ENCODE peak calls at places on chromosomes 5 and 9, in nine cellular contexts. F is lower lobe of right lung, S is endothelial cell, M is OCI-LY7, U is fibroblast of the aortic adventitia, W is breast epithelium, Y is neural crest cell, Q is HFFc6, I is cardiac muscle cell. K is an unnamed sample.

GRCh38 chr5:96017951-96018350 is 56.3 kb upstream of the ELL2 start:
- DNase-seq in M (no peak), Q (peak), S (no peak), U (peak), I (no peak), Y (no peak), F (no peak), W (no peak), K (no peak)

GRCh38 chr9:94144394-94144793 is 60.1 kb downstream of the PTPDC1 start:
- DNase-seq in F (no peak), S (no peak), I (no peak), U (peak), Q (no peak), M (no peak), W (no peak), Y (no peak), K (no peak)

GRCh38 chr9:6896562-6896961 is 138.8 kb downstream of the KDM4C start:
- DNase-seq in Q (no peak), U (peak), Y (no peak), W (no peak), M (no peak), I (no peak), S (no peak), F (no peak), K (no peak)

GRCh38 chr5:173456751-173457171 is 128.5 kb upstream of the STC2 start:
- DNase-seq in Y (no peak), Q (peak), U (no peak), I (no peak), M (no peak), W (no peak), S (no peak), F (no peak), K (no peak)

GRCh38 chr9:126915846-126916543 is 1.4 kb downstream of the RALGPS1 start:
- DNase-seq in I (no peak), U (no peak), M (no peak), W (no peak), S (no peak), Y (no peak), F (no peak), Q (no peak), K (no peak)

GRCh38 chr5:119751734-119752094 is 122.4 kb downstream of the FAM170A start:
- DNase-seq in Y (no peak), Q (no peak), F (no peak), M (no peak), W (no peak), S (no peak), I (no peak), U (no peak), K (no peak)

GRCh38 chr9:19720374-19720773 is 68.5 kb downstream of the SLC24A2 start:
- DNase-seq in W (no peak), Y (peak), F (no peak), M (no peak), U (peak), I (peak), Q (peak), S (peak), K (no peak)

GRCh38 chr5:141834331-141834730 is 43.9 kb downstream of the PCDH1 start:
- DNase-seq in Y (no peak), S (no peak), M (no peak), Q (no peak), I (no peak), U (peak), W (no peak), F (no peak), K (no peak)

GRCh38 chr9:130886981-130887380 is 9.6 kb downstream of the QRFP start:
- DNase-seq in Y (no peak), F (no peak), M (no peak), U (no peak), I (no peak), S (no peak), W (no peak), Q (no peak), K (no peak)

GRCh38 chr5:166341708-166342329 is 1949.6 kb upstream of the WWC1 start:
- DNase-seq in W (no peak), I (no peak), M (no peak), U (no peak), Y (no peak), S (no peak), F (no peak), Q (no peak), K (no peak)

GRCh38 chr5:111675540-111675939 is 81.5 kb downstream of the NREP start:
- DNase-seq in Q (no peak), I (no peak), W (no peak), U (no peak), F (no peak), M (no peak), Y (no peak), S (no peak), K (no peak)

GRCh38 chr9:75803130-75803529 is 87.3 kb upstream of the PCSK5 start:
- DNase-seq in F (no peak), W (no peak), Y (no peak), Q (peak), I (no peak), M (no peak), U (peak), S (no peak), K (no peak)

GRCh38 chr9:135077497-135078200 is 9.8 kb upstream of the OLFM1 start:
- DNase-seq in F (no peak), U (peak), W (peak), M (no peak), Q (peak), S (peak), Y (peak), I (peak), K (peak)

GRCh38 chr5:10355071-10355889 is 1.8 kb downstream of the MARCHF6 start:
- DNase-seq in S (no peak), Q (peak), W (no peak), M (peak), F (no peak), Y (no peak), I (no peak), U (peak), K (no peak)

GRCh38 chr9:114000063-114000454 is 78.0 kb downstream of the AMBP start:
- DNase-seq in S (no peak), Y (no peak), I (no peak), F (no peak), W (peak), U (no peak), M (no peak), Q (no peak), K (no peak)

GRCh38 chr5:52707626-52708025 is 80.1 kb upstream of the ITGA1 start:
- DNase-seq in Q (no peak), S (no peak), F (no peak), W (no peak), Y (no peak), I (no peak), U (no peak), M (no peak), K (no peak)

GRCh38 chr5:107304671-107305070 is 366.1 kb downstream of the EFNA5 start:
- DNase-seq in Y (no peak), S (no peak), U (no peak), W (no peak), Q (no peak), I (no peak), M (no peak), F (no peak), K (no peak)

GRCh38 chr5:173457482-173457881 is 129.3 kb upstream of the STC2 start:
- DNase-seq in I (no peak), W (no peak), Q (no peak), Y (no peak), S (no peak), F (no peak), M (no peak), U (peak), K (no peak)

GRCh38 chr9:132489536-132489935 is 79.5 kb downstream of the CFAP77 start:
- DNase-seq in Q (no peak), Y (no peak), W (no peak), U (no peak), F (no peak), S (no peak), I (no peak), M (no peak), K (no peak)

GRCh38 chr9:125929846-125930245 is 182.7 kb downstream of the PBX3 start:
- DNase-seq in Q (no peak), Y (no peak), F (no peak), U (no peak), W (no peak), S (no peak), I (no peak), M (no peak), K (no peak)

GRCh38 chr5:61163905-61164304 is 1.6 kb upstream of the SMIM15 start:
- DNase-seq in F (no peak), Q (no peak), S (no peak), W (no peak), Y (no peak), I (no peak), M (no peak), U (no peak), K (no peak)

GRCh38 chr5:135251099-135251498 is 147.9 kb downstream of the MACROH2A1 start:
- DNase-seq in M (no peak), Q (no peak), W (no peak), Y (no peak), U (no peak), I (no peak), F (no peak), S (no peak), K (peak)

GRCh38 chr9:134231330-134231745 is 67.0 kb upstream of the RNU6ATAC start:
- DNase-seq in U (no peak), Y (no peak), F (no peak), M (no peak), W (no peak), Q (no peak), I (no peak), S (no peak), K (no peak)

GRCh38 chr9:125755340-125755739 is 8.2 kb downstream of the PBX3 start:
- DNase-seq in Q (no peak), I (no peak), W (no peak), S (no peak), M (no peak), F (no peak), Y (no peak), U (no peak), K (no peak)

GRCh38 chr9:34381323-34381722 is 4.6 kb upstream of the MYORG start:
- DNase-seq in W (no peak), U (no peak), S (peak), M (peak), I (no peak), Q (no peak), Y (no peak), F (peak), K (peak)

GRCh38 chr9:109771796-109772525 is 8.0 kb upstream of the PALM2AKAP2 start:
- DNase-seq in F (no peak), M (no peak), Q (peak), S (no peak), Y (no peak), I (peak), U (peak), W (no peak), K (no peak)

GRCh38 chr5:101590384-101590783 is 687.3 kb upstream of the ST8SIA4 start:
- DNase-seq in S (no peak), I (no peak), U (no peak), Y (no peak), M (peak), W (no peak), F (no peak), Q (no peak), K (no peak)
- TF ChIP-seq CTCF in S (peak), I (no peak), U (no peak), Y (peak), M (peak), W (no peak), F (peak), Q (peak), K (no peak)

DNA sequence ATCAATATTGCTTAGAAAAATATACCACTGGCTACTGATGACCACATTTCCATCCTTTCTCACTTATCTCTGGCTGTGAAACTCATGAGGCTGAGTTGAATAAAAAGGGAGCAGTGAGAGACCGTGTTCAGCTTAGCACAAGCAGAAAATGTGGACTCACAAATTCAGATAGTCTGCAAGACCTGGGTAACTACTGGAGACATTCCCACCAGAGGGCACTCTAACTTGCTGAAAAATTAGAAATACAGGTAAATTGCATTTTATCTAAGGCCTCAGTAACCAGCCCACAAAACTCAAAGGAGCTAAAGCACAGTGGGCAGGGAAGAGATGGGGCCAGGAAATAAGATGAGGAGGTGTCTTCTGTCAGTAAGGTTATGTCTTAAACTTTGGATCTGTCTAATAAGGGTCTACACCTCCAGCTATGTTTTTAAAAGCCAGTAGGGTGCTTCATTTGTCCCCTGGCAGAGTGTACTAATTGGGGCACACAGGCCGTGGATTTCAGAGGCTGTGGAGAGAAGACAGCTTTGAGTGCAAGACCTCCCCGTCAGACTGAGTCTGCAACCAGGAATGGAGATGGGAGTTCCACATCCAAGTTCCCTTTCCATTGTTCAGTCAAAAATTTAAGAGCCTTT is 8.7 kb upstream of the NDUFB6 start:
- DNase-seq in M (peak), F (no peak), U (peak), W (no peak), Q (peak), S (peak), Y (peak), I (peak), K (no peak)
- TF ChIP-seq CTCF in M (peak), F (peak), U (peak), W (peak), Q (peak), S (peak), Y (peak), I (peak), K (peak)

GRCh38 chr5:33297760-33298216 is 143.0 kb upstream of the TARS1 start:
- DNase-seq in S (peak), Y (no peak), I (no peak), M (no peak), F (no peak), W (no peak), Q (no peak), U (no peak), K (no peak)
- TF ChIP-seq CTCF in S (peak), Y (peak), I (no peak), M (peak), F (peak), W (no peak), Q (peak), U (no peak), K (peak)

GRCh38 chr9:91949946-91950664 is at the start of gene ROR2:
- DNase-seq in Q (no peak), I (peak), U (peak), W (peak), Y (peak), S (peak), M (no peak), F (peak), K (peak)
- TF ChIP-seq CTCF in Q (peak), I (peak), U (peak), W (no peak), Y (peak), S (peak), M (peak), F (peak), K (peak)

GRCh38 chr5:179909224-179909623 is 1.5 kb upstream of the TBC1D9B start:
- DNase-seq in Q (no peak), S (no peak), W (no peak), I (no peak), M (no peak), U (no peak), Y (no peak), F (no peak), K (no peak)

GRCh38 chr5:179906795-179907569 is 715 bp downstream of the TBC1D9B start:
- DNase-seq in I (peak), Y (peak), U (peak), M (peak), W (no peak), S (peak), Q (no peak), F (peak), K (no peak)

GRCh38 chr5:179908528-179908927 is 831 bp upstream of the TBC1D9B start:
- DNase-seq in U (no peak), S (peak), Y (peak), I (peak), M (peak), W (no peak), F (no peak), Q (no peak), K (no peak)

GRCh38 chr5:179906294-179906794 is 1.4 kb downstream of the TBC1D9B start:
- DNase-seq in U (peak), Y (no peak), F (no peak), Q (peak), S (no peak), W (no peak), M (no peak), I (no peak), K (no peak)

DNA sequence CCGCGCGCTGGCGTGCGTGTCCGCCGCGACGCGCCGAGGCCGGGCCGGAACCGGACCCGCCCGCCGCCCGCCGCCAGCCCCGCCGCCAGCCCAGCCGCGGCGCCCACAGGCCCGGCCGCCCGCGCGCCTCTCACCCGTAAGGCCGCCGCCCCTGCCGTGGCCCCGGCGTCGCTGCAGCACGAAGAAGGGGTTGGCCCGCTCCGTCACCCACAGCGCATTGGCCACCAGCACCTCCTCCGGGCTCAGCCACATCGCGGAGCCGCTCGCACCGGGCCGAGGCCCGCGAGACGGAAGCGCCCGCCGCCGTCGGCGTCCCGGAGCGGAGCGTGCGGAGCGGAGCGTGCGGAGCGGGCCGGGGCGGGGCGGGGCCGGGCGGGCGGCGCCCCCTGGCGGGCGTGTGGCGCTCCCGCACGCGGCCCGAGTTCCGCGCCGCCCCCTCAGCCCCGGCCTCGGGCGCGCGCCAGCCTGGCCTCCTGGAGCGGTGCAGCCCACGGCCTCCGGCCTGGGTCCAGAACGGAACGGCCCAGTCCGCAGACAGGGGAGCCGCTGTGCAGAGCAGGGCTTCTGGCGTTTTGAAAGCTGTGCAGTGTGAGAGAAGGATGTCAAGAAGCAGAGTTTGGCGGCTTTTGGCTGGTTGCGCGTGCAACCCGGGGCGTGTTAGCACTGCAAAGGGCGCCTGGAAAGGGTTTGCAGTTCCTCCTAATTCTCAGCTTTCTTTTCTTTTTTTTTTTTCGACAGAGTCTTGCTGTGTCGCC is at the start of gene TBC1D9B:
- DNase-seq in M (peak), I (peak), Y (peak), W (no peak), Q (peak), U (peak), S (peak), F (peak), K (no peak)
- TF ChIP-seq CTCF in M (peak), I (peak), Y (peak), W (no peak), Q (peak), U (peak), S (peak), F (peak), K (peak)

DNA sequence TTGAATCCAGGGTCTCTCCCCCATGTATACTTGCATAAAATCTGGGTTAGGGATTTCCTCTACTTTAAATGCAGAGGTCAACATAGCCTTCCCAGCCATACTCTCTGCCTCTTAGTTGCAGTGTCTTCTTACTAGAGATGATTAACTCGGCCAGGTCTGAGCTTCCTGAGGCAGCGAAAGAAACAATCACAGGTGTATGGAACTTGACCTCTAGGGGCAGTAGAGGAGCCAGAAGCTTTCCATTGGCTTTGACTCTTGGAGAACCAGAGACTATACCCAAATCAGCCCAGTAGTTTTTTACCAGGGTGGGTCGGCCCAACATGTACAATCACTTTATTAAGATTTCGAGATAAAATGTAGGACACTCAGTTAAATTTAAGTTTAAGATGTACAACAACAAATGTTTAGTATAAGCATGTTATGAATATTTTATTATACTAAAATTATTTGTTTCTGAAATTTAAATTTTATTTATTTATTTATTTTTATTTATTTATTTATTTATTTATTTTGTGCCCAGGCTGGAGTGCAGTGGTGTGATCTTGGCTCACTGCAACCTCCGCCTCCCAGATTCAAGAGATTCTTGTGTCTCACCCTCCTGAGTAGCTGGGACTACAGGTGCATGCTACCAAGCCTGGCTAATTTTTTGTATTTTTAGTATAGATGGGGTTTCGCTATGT is 48.0 kb upstream of the DMRT3 start:
- DNase-seq in W (no peak), Y (no peak), Q (no peak), M (peak), F (no peak), I (peak), U (no peak), S (peak), K (no peak)
- TF ChIP-seq CTCF in W (no peak), Y (peak), Q (peak), M (peak), F (peak), I (peak), U (peak), S (peak), K (no peak)

GRCh38 chr5:55530669-55531068 is 4.1 kb downstream of the PLPP1 start:
- DNase-seq in I (no peak), F (no peak), M (no peak), W (no peak), S (no peak), Y (no peak), Q (no peak), U (no peak), K (no peak)

GRCh38 chr5:55535199-55535905 is 588 bp upstream of the PLPP1 start:
- DNase-seq in I (no peak), Q (no peak), Y (no peak), M (no peak), W (no peak), S (no peak), U (no peak), F (no peak), K (no peak)

GRCh38 chr5:55533806-55534435 is 843 bp downstream of the PLPP1 start:
- DNase-seq in Q (peak), I (peak), S (no peak), M (peak), W (no peak), Y (peak), U (peak), F (no peak), K (no peak)

GRCh38 chr5:55538621-55539020 is 3.9 kb upstream of the PLPP1 start:
- DNase-seq in I (no peak), Y (no peak), M (peak), F (no peak), U (peak), S (no peak), Q (no peak), W (no peak), K (no peak)

DNA sequence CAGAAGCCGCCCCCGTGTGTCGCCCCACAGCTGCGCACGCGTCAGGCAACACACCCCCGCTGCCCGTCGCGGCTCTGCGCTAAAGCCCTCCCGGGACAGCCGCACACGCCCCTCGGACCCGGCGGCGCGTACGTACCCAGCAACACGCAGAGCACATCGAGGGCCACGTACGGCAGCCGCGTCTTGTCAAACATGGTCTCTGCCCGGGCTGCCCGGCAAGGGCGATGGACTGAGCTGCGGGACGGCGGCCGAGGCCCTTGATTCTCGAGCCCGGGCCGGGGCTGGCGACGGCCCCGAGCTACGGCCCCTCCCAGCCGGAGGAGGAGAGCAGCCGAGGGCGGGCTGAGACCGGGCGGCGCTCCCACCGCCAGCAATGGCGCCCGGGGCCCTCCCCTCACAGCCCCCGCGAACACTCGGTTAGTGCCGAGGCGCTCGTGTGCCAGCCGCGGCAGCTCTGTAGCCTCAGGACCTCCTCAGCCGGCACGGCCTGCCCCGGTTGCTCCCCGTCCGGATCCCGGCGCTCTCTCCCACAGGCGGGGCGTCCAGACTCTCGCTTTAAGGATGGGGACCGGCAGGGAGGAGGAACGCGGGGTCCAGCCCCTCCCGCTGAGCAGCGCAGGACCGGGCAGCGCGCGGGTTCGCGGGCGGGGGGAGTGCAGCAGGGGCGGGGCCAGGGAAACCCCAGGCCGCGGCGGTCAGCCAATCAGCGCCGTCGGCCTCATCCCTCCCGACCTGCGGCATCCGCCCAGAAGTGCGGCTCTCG is at the start of gene PLPP1:
- DNase-seq in W (peak), Y (peak), Q (peak), U (peak), F (peak), M (peak), I (peak), S (peak), K (peak)
- TF ChIP-seq CTCF in W (no peak), Y (no peak), Q (peak), U (no peak), F (no peak), M (no peak), I (no peak), S (no peak), K (peak)

K was measured in osteocyte.